ENCODE peak calls at places on chromosome 3, in four cellular contexts. V is SK-N-SH, C is H1, Q is endothelial cell of umbilical vein. D is an unnamed sample.

GRCh38 chr3:118548434-118548833 is 486.2 kb downstream of the IGSF11 start:
- DNase-seq in V (no peak), C (no peak), Q (peak; percentile 37), D (peak; percentile 42)

GRCh38 chr3:156483961-156484787 is 70.7 kb downstream of the SSR3 start:
- DNase-seq in C (no peak), V (no peak), Q (peak; percentile 82), D (peak; percentile 70)

GRCh38 chr3:185253645-185254410 is at the start of gene EHHADH:
- DNase-seq in Q (peak; percentile 70), V (peak; percentile 93), C (no peak), D (peak; percentile 75)

GRCh38 chr3:194148383-194148782 is 12.4 kb downstream of the HES1 start:
- DNase-seq in Q (peak; percentile 79), C (no peak), V (peak; percentile 32), D (no peak)

GRCh38 chr3:23713641-23714040 is 92.1 kb upstream of the UBE2E1 start:
- DNase-seq in C (no peak), V (no peak), Q (no peak), D (no peak)

GRCh38 chr3:193868590-193868989 is 267.4 kb upstream of the HES1 start:
- DNase-seq in Q (no peak), V (no peak), C (no peak), D (no peak)

GRCh38 chr3:103706671-103707070 is 1271.9 kb downstream of the ZPLD1 start:
- DNase-seq in V (no peak), Q (no peak), C (no peak), D (no peak)

GRCh38 chr3:71478568-71478967 is 105.0 kb downstream of the FOXP1 start:
- DNase-seq in Q (no peak), V (no peak), C (no peak), D (peak; percentile 50)

GRCh38 chr3:137987723-137988122 is 22.2 kb upstream of the CLDN18 start:
- DNase-seq in C (no peak), V (no peak), Q (no peak), D (no peak)

GRCh38 chr3:120908030-120908802 is at the start of gene STXBP5L:
- DNase-seq in C (peak; percentile 97), Q (peak; percentile 83), V (peak; percentile 92), D (peak; percentile 66)

GRCh38 chr3:34256021-34256420 is 457.6 kb downstream of the PDCD6IP start:
- DNase-seq in V (no peak), C (no peak), Q (no peak), D (no peak)

GRCh38 chr3:105802073-105802706 is 66.6 kb downstream of the CBLB start:
- DNase-seq in V (no peak), Q (no peak), C (no peak), D (no peak)

GRCh38 chr3:196207833-196208607 is 3.2 kb downstream of the ZDHHC19 start:
- DNase-seq in C (peak; percentile 63), V (peak; percentile 99), Q (no peak), D (peak; percentile 30)

GRCh38 chr3:181823716-181824115 is 112.0 kb downstream of the SOX2 start:
- DNase-seq in Q (no peak), C (no peak), V (no peak), D (no peak)
- H3K9me3 ChIP-seq in Q (no peaks in the 10 kb centered on the region), C (no peaks in the 10 kb centered on the region), V (no peaks in the 10 kb centered on the region), D (no peaks in the 10 kb centered on the region)

DNA sequence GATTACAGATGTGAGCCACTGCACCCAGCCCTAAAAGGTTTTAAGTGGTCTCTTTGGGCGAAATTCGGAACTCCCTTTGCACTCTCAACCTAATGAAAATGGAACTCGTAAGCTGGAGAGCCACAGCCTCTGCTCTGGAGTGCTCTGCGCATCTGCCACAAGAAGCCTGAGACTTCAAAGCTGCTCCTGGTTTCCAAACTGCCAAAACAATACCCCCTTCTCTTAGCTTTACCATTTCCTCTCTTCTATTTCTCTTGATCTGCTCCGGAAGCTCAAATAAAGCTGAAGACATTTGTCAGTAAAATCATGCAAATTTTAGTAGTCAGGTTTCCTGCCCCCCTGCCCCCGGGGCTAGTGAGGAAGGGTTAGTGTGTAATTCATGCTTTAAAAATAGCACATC is 312.7 kb downstream of the MFSD1 start:
- DNase-seq in Q (peak; percentile 21), C (no peak), V (no peak), D (no peak)
- H2AFZ ChIP-seq in Q (peak overlapping the region; percentile 52), C (no peak overlapping the region), V (no peak overlapping the region), D (no peak overlapping the region)

GRCh38 chr3:13839253-13839652 is 40.6 kb downstream of the WNT7A start:
- DNase-seq in V (no peak), C (no peak), Q (no peak), D (no peak)
- H3K4me1 ChIP-seq in V (no peaks in the 10 kb centered on the region), C (no peaks in the 10 kb centered on the region), Q (no peaks in the 10 kb centered on the region), D (peaks cover 49% of the 10 kb centered on the region)

DNA sequence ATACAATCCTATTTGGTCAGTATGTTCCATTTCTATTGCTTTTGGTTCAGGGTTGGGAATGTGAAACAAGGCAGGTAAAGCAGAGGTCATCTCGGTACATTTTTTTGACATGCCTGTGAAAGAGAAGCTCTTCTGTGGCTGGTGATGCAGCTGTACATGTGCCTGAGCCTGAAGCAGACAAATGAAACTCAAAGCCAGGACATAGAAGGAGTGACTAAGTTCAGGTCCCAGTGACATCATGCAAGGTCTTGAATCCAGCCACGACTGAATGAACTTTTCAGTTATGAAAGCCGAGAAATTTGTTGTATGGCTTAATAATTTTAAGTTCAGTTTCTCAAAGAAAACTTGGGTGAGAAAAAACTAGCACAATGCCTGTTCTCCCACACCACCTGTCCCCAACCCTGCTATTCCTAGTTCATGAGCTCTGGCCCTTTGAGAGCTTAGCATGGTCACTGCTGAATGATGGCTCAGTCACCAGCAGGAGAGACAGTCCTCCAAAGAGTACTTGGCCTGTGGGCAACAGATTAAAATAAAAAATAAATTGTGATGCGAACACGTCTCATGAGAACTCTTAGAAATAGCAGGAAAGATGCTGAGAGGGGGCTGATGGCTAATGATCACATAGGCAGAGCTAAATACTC is 600.2 kb upstream of the GRM7 start:
- DNase-seq in V (no peak), Q (no peak), C (no peak), D (no peak)
- H3K9me3 ChIP-seq in V (no peaks in the 10 kb centered on the region), Q (no peaks in the 10 kb centered on the region), C (no peaks in the 10 kb centered on the region), D (peaks cover 12% of the 10 kb centered on the region)

GRCh38 chr3:159669753-159670152 is 318.9 kb upstream of the IL12A start:
- DNase-seq in Q (no peak), C (no peak), V (peak; percentile 18), D (no peak)
- H2AFZ ChIP-seq in Q (no peak overlapping the region), C (no peak overlapping the region), V (no peak overlapping the region), D (no peak overlapping the region)

DNA sequence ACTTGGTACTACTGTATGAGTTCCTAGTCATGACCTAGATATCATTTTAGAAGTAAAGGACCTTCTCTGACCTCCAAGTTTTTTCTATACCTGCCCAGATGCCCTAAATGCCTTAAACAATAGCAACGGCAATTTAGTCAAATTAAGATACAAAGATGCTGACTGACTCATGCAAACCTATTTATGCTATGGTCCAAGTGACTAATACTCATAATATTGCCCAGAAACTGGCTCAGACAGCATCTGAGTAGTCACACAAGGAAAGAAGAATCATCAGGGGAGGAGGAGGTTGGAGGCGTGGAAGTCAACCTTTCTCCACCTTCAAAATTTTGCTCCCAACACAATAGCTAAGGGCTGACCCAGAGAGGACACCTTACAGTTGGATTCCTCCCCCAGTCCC is 6.8 kb downstream of the FYCO1 start:
- DNase-seq in V (no peak), Q (peak; percentile 78), C (no peak), D (peak; percentile 90)
- H3K4me1 ChIP-seq in V (peaks cover 60% of the 10 kb centered on the region), Q (peaks cover 38% of the 10 kb centered on the region), C (peaks cover 10% of the 10 kb centered on the region), D (peaks cover 40% of the 10 kb centered on the region)